ENCODE peak calls at places on chromosomes 6 and 20, in eight cellular contexts. One of them, this sample, is unnamed.

GRCh38 chr6:15129872-15130271 is 116.0 kb upstream of the JARID2 start:
- DNase-seq in AG04450: no peak
- DNase-seq in mammary epithelial cell: no peak
- DNase-seq in fibroblast of lung: no peak
- DNase-seq in SK-N-SH: no peak
- DNase-seq in transverse colon: no peak
- DNase-seq in left lung: no peak
- DNase-seq in thyroid gland: no peak
- DNase-seq in this sample: no peak

GRCh38 chr6:37104935-37105781 is 64.8 kb upstream of the PIM1 start:
- DNase-seq in AG04450: no peak
- DNase-seq in mammary epithelial cell: no peak
- DNase-seq in fibroblast of lung: no peak
- DNase-seq in SK-N-SH: peak
- DNase-seq in transverse colon: no peak
- DNase-seq in left lung: no peak
- DNase-seq in thyroid gland: no peak
- DNase-seq in this sample: no peak

GRCh38 chr6:8246403-8246802 is 144.1 kb upstream of the EEF1E1 start:
- DNase-seq in AG04450: no peak
- DNase-seq in mammary epithelial cell: no peak
- DNase-seq in fibroblast of lung: no peak
- DNase-seq in SK-N-SH: no peak
- DNase-seq in transverse colon: no peak
- DNase-seq in left lung: no peak
- DNase-seq in thyroid gland: no peak
- DNase-seq in this sample: no peak

GRCh38 chr6:113481441-113481840 is 375.7 kb upstream of the MARCKS start:
- DNase-seq in AG04450: no peak
- DNase-seq in mammary epithelial cell: no peak
- DNase-seq in fibroblast of lung: no peak
- DNase-seq in SK-N-SH: no peak
- DNase-seq in transverse colon: no peak
- DNase-seq in left lung: no peak
- DNase-seq in thyroid gland: no peak
- DNase-seq in this sample: no peak

GRCh38 chr6:109229536-109229935 is 134.2 kb downstream of the CEP57L1 start:
- DNase-seq in AG04450: no peak
- DNase-seq in mammary epithelial cell: peak
- DNase-seq in fibroblast of lung: no peak
- DNase-seq in SK-N-SH: no peak
- DNase-seq in transverse colon: peak
- DNase-seq in left lung: no peak
- DNase-seq in thyroid gland: no peak
- DNase-seq in this sample: no peak

GRCh38 chr20:34525709-34526416 is 9.6 kb downstream of the DYNLRB1 start:
- DNase-seq in AG04450: peak
- DNase-seq in mammary epithelial cell: peak
- DNase-seq in fibroblast of lung: peak
- DNase-seq in SK-N-SH: peak
- DNase-seq in transverse colon: peak
- DNase-seq in left lung: peak
- DNase-seq in thyroid gland: peak
- DNase-seq in this sample: no peak

GRCh38 chr6:27966044-27966443 is 9.0 kb downstream of the OR2B6 start:
- DNase-seq in AG04450: no peak
- DNase-seq in mammary epithelial cell: no peak
- DNase-seq in fibroblast of lung: no peak
- DNase-seq in SK-N-SH: no peak
- DNase-seq in transverse colon: no peak
- DNase-seq in left lung: no peak
- DNase-seq in thyroid gland: no peak
- DNase-seq in this sample: no peak

GRCh38 chr20:19274412-19275015 is 62.1 kb downstream of the SLC24A3 start:
- DNase-seq in AG04450: no peak
- DNase-seq in mammary epithelial cell: no peak
- DNase-seq in fibroblast of lung: no peak
- DNase-seq in SK-N-SH: no peak
- DNase-seq in transverse colon: no peak
- DNase-seq in left lung: no peak
- DNase-seq in thyroid gland: peak
- DNase-seq in this sample: no peak

GRCh38 chr6:163151212-163151611 is 263.3 kb upstream of the QKI start:
- DNase-seq in AG04450: no peak
- DNase-seq in mammary epithelial cell: no peak
- DNase-seq in fibroblast of lung: peak
- DNase-seq in SK-N-SH: no peak
- DNase-seq in transverse colon: no peak
- DNase-seq in left lung: no peak
- DNase-seq in thyroid gland: no peak
- DNase-seq in this sample: no peak

DNA sequence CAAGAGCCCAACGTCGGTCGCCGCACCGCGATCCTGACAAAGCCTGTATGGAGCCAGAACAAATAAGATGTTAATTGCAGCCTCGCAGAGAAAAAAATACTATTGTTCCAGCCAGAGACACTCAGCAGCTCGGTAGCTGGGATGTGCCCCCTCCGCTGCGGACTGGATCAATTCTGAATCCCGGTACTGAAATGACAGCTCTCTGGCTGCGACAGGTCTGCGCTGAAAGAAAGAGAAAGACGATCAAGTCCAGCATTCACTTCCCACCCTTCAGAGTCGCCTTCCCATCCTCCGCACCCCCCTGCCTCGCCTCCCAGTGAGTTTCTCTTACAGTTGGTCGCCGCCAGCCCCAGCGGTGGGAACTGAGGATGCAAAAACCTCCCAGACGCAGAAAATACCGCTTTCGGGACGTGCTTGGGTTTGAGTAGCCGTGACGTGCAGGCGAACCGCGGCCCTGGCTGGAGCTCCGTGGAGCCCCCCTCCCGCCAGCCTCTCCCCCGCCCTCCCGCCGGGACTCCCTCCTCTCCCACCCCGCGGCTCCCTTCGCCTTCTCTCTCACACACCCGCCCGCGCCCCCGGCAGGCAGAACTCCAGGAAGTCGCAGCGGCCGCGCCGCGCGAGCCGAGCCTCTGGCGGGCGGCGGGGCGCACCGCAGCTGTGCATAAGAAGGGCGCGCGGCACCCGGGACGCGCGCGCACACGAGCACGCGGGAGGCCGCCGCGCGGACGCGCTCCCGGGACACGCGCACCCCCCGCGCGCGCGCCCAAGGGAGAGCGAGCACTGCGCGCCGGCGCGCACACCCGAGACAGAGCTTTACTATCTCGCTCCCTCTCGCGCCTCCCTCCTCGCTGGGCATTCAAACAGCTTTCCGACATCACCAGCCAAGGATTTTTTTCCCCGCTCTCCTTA is at the start of gene ADGRB3:
- DNase-seq in AG04450: no peak
- DNase-seq in mammary epithelial cell: peak
- DNase-seq in fibroblast of lung: peak
- DNase-seq in SK-N-SH: peak
- DNase-seq in transverse colon: peak
- DNase-seq in left lung: peak
- DNase-seq in thyroid gland: peak
- DNase-seq in this sample: no peak
- H3K27ac ChIP-seq in AG04450: no peak
- H3K27ac ChIP-seq in mammary epithelial cell: no peak
- H3K27ac ChIP-seq in fibroblast of lung: no peak
- H3K27ac ChIP-seq in SK-N-SH: peak
- H3K27ac ChIP-seq in transverse colon: peak
- H3K27ac ChIP-seq in left lung: peak
- H3K27ac ChIP-seq in thyroid gland: peak
- H3K27ac ChIP-seq in this sample: no peak

GRCh38 chr6:12289655-12290489 is at the start of gene EDN1:
- DNase-seq in AG04450: peak
- DNase-seq in mammary epithelial cell: peak
- DNase-seq in fibroblast of lung: peak
- DNase-seq in SK-N-SH: peak
- DNase-seq in transverse colon: peak
- DNase-seq in left lung: peak
- DNase-seq in thyroid gland: peak
- DNase-seq in this sample: peak
- H3K27ac ChIP-seq in AG04450: peak
- H3K27ac ChIP-seq in mammary epithelial cell: peak
- H3K27ac ChIP-seq in fibroblast of lung: peak
- H3K27ac ChIP-seq in SK-N-SH: peak
- H3K27ac ChIP-seq in transverse colon: peak
- H3K27ac ChIP-seq in left lung: peak
- H3K27ac ChIP-seq in thyroid gland: no peak
- H3K27ac ChIP-seq in this sample: no peak

DNA sequence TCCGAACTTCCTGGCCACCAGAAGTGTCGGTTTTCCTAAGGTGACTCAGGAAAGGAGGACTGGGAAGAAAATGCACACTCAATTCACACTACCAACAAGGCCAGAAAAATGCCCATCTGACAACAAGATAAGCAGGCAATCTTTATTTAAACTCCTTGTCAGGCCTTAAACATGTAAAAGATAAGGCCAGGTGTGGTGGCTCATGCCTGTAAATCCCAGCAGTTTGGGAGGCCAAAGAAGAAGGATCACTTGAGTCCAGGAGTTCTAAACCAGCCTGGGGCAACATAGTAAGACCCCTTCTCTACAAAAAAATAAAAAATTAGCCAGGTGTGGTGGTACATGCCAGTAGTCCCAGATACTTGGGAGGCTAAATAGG is 7.6 kb upstream of the ID1 start:
- DNase-seq in AG04450: no peak
- DNase-seq in mammary epithelial cell: no peak
- DNase-seq in fibroblast of lung: no peak
- DNase-seq in SK-N-SH: no peak
- DNase-seq in transverse colon: no peak
- DNase-seq in left lung: no peak
- DNase-seq in thyroid gland: no peak
- DNase-seq in this sample: no peak
- H3K27ac ChIP-seq in AG04450: no peak
- H3K27ac ChIP-seq in mammary epithelial cell: no peak
- H3K27ac ChIP-seq in fibroblast of lung: peak
- H3K27ac ChIP-seq in SK-N-SH: no peak
- H3K27ac ChIP-seq in transverse colon: peak
- H3K27ac ChIP-seq in left lung: peak
- H3K27ac ChIP-seq in thyroid gland: peak
- H3K27ac ChIP-seq in this sample: no peak

GRCh38 chr20:49825521-49826033 is 12.9 kb downstream of the SLC9A8 start:
- DNase-seq in AG04450: no peak
- DNase-seq in mammary epithelial cell: no peak
- DNase-seq in fibroblast of lung: no peak
- DNase-seq in SK-N-SH: no peak
- DNase-seq in transverse colon: no peak
- DNase-seq in left lung: no peak
- DNase-seq in thyroid gland: peak
- DNase-seq in this sample: no peak

GRCh38 chr20:49821850-49822249 is 9.2 kb downstream of the SLC9A8 start:
- DNase-seq in AG04450: no peak
- DNase-seq in mammary epithelial cell: peak
- DNase-seq in fibroblast of lung: peak
- DNase-seq in SK-N-SH: no peak
- DNase-seq in transverse colon: no peak
- DNase-seq in left lung: no peak
- DNase-seq in thyroid gland: peak
- DNase-seq in this sample: no peak

GRCh38 chr20:49821381-49821780 is 8.8 kb downstream of the SLC9A8 start:
- DNase-seq in AG04450: no peak
- DNase-seq in mammary epithelial cell: no peak
- DNase-seq in fibroblast of lung: no peak
- DNase-seq in SK-N-SH: no peak
- DNase-seq in transverse colon: no peak
- DNase-seq in left lung: no peak
- DNase-seq in thyroid gland: no peak
- DNase-seq in this sample: no peak

GRCh38 chr20:49823152-49823847 is 10.7 kb downstream of the SLC9A8 start:
- DNase-seq in AG04450: no peak
- DNase-seq in mammary epithelial cell: no peak
- DNase-seq in fibroblast of lung: no peak
- DNase-seq in SK-N-SH: no peak
- DNase-seq in transverse colon: no peak
- DNase-seq in left lung: no peak
- DNase-seq in thyroid gland: no peak
- DNase-seq in this sample: no peak

GRCh38 chr20:49824206-49824605 is 11.6 kb downstream of the SLC9A8 start:
- DNase-seq in AG04450: no peak
- DNase-seq in mammary epithelial cell: no peak
- DNase-seq in fibroblast of lung: peak
- DNase-seq in SK-N-SH: no peak
- DNase-seq in transverse colon: no peak
- DNase-seq in left lung: no peak
- DNase-seq in thyroid gland: no peak
- DNase-seq in this sample: no peak
- H3K27ac ChIP-seq in AG04450: no peak
- H3K27ac ChIP-seq in mammary epithelial cell: no peak
- H3K27ac ChIP-seq in fibroblast of lung: no peak
- H3K27ac ChIP-seq in SK-N-SH: no peak
- H3K27ac ChIP-seq in transverse colon: peak
- H3K27ac ChIP-seq in left lung: peak
- H3K27ac ChIP-seq in thyroid gland: peak
- H3K27ac ChIP-seq in this sample: no peak

DNA sequence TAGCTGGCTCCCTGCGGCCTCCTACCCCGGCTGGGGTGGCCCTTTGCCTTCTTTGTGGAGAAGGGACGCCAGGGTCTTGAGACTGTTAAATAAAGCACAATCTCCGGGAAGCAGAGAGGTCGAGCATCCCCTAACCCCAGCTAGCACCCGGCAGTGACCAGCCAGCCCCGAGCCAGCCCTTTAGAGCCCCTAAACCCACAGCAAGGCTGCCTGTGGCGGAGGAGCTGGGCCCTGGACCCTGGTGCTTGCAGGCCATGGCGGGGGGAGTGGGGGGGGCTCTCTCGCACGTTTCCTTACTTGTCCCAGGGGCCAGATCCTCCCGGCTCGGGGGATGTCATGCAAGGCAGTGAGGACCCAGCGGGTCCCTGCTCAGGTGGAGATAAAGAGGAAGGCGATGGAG is 49.2 kb upstream of the GATA5 start:
- DNase-seq in AG04450: no peak
- DNase-seq in mammary epithelial cell: no peak
- DNase-seq in fibroblast of lung: no peak
- DNase-seq in SK-N-SH: no peak
- DNase-seq in transverse colon: no peak
- DNase-seq in left lung: no peak
- DNase-seq in thyroid gland: no peak
- DNase-seq in this sample: no peak
- H3K27ac ChIP-seq in AG04450: no peak
- H3K27ac ChIP-seq in mammary epithelial cell: no peak
- H3K27ac ChIP-seq in fibroblast of lung: no peak
- H3K27ac ChIP-seq in SK-N-SH: no peak
- H3K27ac ChIP-seq in transverse colon: no peak
- H3K27ac ChIP-seq in left lung: no peak
- H3K27ac ChIP-seq in thyroid gland: no peak
- H3K27ac ChIP-seq in this sample: no peak